ENCODE peak calls at places on chromosomes 16 and 17, in seven cellular contexts. U is CD4-positive, CD25-positive, alpha-beta regulatory T cell; V is CD8-positive, alpha-beta memory T cell; W is cardiac muscle cell; H is Peyer's patch; T is ascending aorta; F is thoracic aorta. J is an unnamed sample.

GRCh38 chr16:16025214-16025968 is 76.0 kb downstream of the ABCC1 start:
- DNase-seq in U (peak; percentile 86), V (peak; percentile 24), W (peak; percentile 64), H (peak; percentile 40), T (no peak), F (no peak), J (no peak)

GRCh38 chr17:17738901-17739300 is 57.6 kb downstream of the RAI1 start:
- DNase-seq in U (no peak), V (no peak), W (no peak), H (no peak), T (no peak), F (no peak), J (no peak)

GRCh38 chr17:64750478-64750877 is 88.4 kb upstream of the SMURF2 start:
- DNase-seq in U (no peak), V (no peak), W (no peak), H (no peak), T (no peak), F (no peak), J (no peak)

GRCh38 chr16:11757671-11758545 is 15.3 kb upstream of the TXNDC11 start:
- DNase-seq in U (no peak), V (no peak), W (peak; percentile 77), H (no peak), T (no peak), F (no peak), J (no peak)

GRCh38 chr17:30382345-30382744 is 3.6 kb downstream of the CPD start:
- DNase-seq in U (no peak), V (no peak), W (no peak), H (no peak), T (no peak), F (no peak), J (no peak)

GRCh38 chr16:86245351-86245750 is 265.0 kb upstream of the FOXF1 start:
- DNase-seq in U (no peak), V (no peak), W (no peak), H (no peak), T (no peak), F (no peak), J (no peak)

GRCh38 chr17:65324977-65325376 is 187.8 kb downstream of the RGS9 start:
- DNase-seq in U (no peak), V (no peak), W (peak; percentile 73), H (no peak), T (no peak), F (no peak), J (no peak)

GRCh38 chr17:1490643-1491405 is 1.7 kb downstream of the MYO1C start:
- DNase-seq in U (peak; percentile 69), V (peak; percentile 51), W (peak; percentile 50), H (peak; percentile 76), T (no peak), F (no peak), J (no peak)

GRCh38 chr16:1787056-1787321 is 4.2 kb downstream of the NUBP2 start:
- DNase-seq in U (no peak), V (no peak), W (no peak), H (no peak), T (no peak), F (no peak), J (no peak)

GRCh38 chr16:76265434-76266045 is 11.7 kb upstream of the CNTNAP4 start:
- DNase-seq in U (peak; percentile 13), V (no peak), W (peak; percentile 46), H (no peak), T (no peak), F (no peak), J (no peak)

GRCh38 chr17:63450551-63450950 is 4.4 kb upstream of the CYB561 start:
- DNase-seq in U (no peak), V (no peak), W (no peak), H (no peak), T (no peak), F (no peak), J (no peak)

GRCh38 chr16:6884002-6884401 is 448.6 kb upstream of the RBFOX1 start:
- DNase-seq in U (no peak), V (no peak), W (no peak), H (no peak), T (no peak), F (no peak), J (no peak)

GRCh38 chr16:76370344-76370743 is 93.1 kb downstream of the CNTNAP4 start:
- DNase-seq in U (no peak), V (no peak), W (no peak), H (no peak), T (no peak), F (no peak), J (no peak)

GRCh38 chr17:81121841-81122733 is 43.2 kb upstream of the PVALEF start:
- DNase-seq in U (no peak), V (no peak), W (no peak), H (no peak), T (no peak), F (no peak), J (no peak)

GRCh38 chr16:81817789-81818304 is 38.8 kb downstream of the PLCG2 start:
- DNase-seq in U (peak; percentile 16), V (no peak), W (no peak), H (peak; percentile 84), T (no peak), F (no peak), J (no peak)

GRCh38 chr17:50570516-50570915 is 10.0 kb downstream of the CACNA1G start:
- DNase-seq in U (no peak), V (no peak), W (no peak), H (no peak), T (no peak), F (no peak), J (no peak)
- H3K4me1 ChIP-seq in U (no peaks in the 10 kb centered on the region), V (no peaks in the 10 kb centered on the region), W (peaks cover 32% of the 10 kb centered on the region), H (no peaks in the 10 kb centered on the region), T (peaks cover 1% of the 10 kb centered on the region), F (peaks cover 3% of the 10 kb centered on the region), J (peaks cover 2% of the 10 kb centered on the region)

DNA sequence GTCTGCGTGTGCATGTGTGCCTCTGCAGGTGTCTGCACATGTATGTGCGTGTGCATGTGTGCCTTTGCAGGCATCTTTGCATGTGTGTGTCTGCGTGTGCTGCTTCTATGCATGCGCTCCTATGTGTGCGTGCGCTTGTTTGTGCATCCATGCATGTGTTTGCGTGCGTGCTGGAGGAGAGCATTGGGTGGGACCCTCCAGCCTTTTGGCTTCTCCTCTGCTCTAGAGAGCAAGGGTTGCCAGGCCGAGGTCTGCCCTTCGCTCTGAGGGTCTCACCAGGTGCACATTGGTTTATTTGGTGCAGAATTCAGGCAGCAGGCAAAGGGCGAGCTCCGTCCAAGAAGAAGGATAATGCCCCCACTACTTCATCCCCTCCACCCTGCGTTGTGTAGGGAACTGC is 1.1 kb upstream of the RAB40B start:
- DNase-seq in U (no peak), V (no peak), W (no peak), H (no peak), T (no peak), F (no peak), J (no peak)
- H3K4me3 ChIP-seq in U (peak overlapping the region; percentile 47), V (peak overlapping the region; percentile 67), W (peak overlapping the region; percentile 53), H (no peak overlapping the region), T (no peak overlapping the region), F (peak overlapping the region; percentile 92), J (peak overlapping the region; percentile 88)

GRCh38 chr17:29148257-29148789 is 31.9 kb downstream of the MYO18A start:
- DNase-seq in U (no peak), V (no peak), W (no peak), H (no peak), T (no peak), F (no peak), J (no peak)
- H3K4me1 ChIP-seq in U (peaks cover 27% of the 10 kb centered on the region), V (peaks cover 26% of the 10 kb centered on the region), W (peaks cover 53% of the 10 kb centered on the region), H (peaks cover 11% of the 10 kb centered on the region), T (peaks cover 16% of the 10 kb centered on the region), F (peaks cover 22% of the 10 kb centered on the region), J (peaks cover 54% of the 10 kb centered on the region)

GRCh38 chr17:10198509-10199249 is at the start of gene GAS7:
- DNase-seq in U (peak; percentile 34), V (peak; percentile 46), W (peak; percentile 56), H (peak; percentile 21), T (no peak), F (no peak), J (peak; percentile 93)

GRCh38 chr17:10197362-10197720 is 1.1 kb downstream of the GAS7 start:
- DNase-seq in U (no peak), V (no peak), W (no peak), H (no peak), T (no peak), F (no peak), J (no peak)

GRCh38 chr17:10196384-10196783 is 2.0 kb downstream of the GAS7 start:
- DNase-seq in U (no peak), V (no peak), W (no peak), H (no peak), T (no peak), F (no peak), J (no peak)

GRCh38 chr17:10196936-10197335 is 1.5 kb downstream of the GAS7 start:
- DNase-seq in U (no peak), V (no peak), W (no peak), H (no peak), T (no peak), F (no peak), J (no peak)

GRCh38 chr17:10197721-10198508 is 491 bp downstream of the GAS7 start:
- DNase-seq in U (no peak), V (no peak), W (no peak), H (no peak), T (no peak), F (no peak), J (no peak)
- H3K4me3 ChIP-seq in U (no peak overlapping the region), V (no peak overlapping the region), W (peak overlapping the region; percentile 80), H (peak overlapping the region; percentile 47), T (peak overlapping the region; percentile 51), F (peak overlapping the region; percentile 71), J (peak overlapping the region; percentile 78)

GRCh38 chr16:17304124-17304813 is 166.5 kb downstream of the XYLT1 start:
- DNase-seq in U (no peak), V (no peak), W (no peak), H (no peak), T (no peak), F (no peak), J (no peak)
- H3K4me1 ChIP-seq in U (peaks cover 19% of the 10 kb centered on the region), V (peaks cover 31% of the 10 kb centered on the region), W (peaks cover 14% of the 10 kb centered on the region), H (peaks cover 30% of the 10 kb centered on the region), T (peaks cover 4% of the 10 kb centered on the region), F (peaks cover 11% of the 10 kb centered on the region), J (peaks cover 85% of the 10 kb centered on the region)

GRCh38 chr17:48795444-48796162 is 21.4 kb downstream of the TTLL6 start:
- DNase-seq in U (no peak), V (no peak), W (peak; percentile 59), H (no peak), T (no peak), F (no peak), J (no peak)
- H3K4me3 ChIP-seq in U (no peak overlapping the region), V (no peak overlapping the region), W (no peak overlapping the region), H (no peak overlapping the region), T (no peak overlapping the region), F (no peak overlapping the region), J (no peak overlapping the region)

GRCh38 chr17:39603304-39604016 is 4.3 kb downstream of the NEUROD2 start:
- DNase-seq in U (no peak), V (no peak), W (no peak), H (no peak), T (no peak), F (no peak), J (no peak)

GRCh38 chr17:39601758-39602532 is 5.8 kb downstream of the NEUROD2 start:
- DNase-seq in U (no peak), V (no peak), W (no peak), H (no peak), T (no peak), F (no peak), J (no peak)

GRCh38 chr17:39601010-39601597 is 6.6 kb downstream of the NEUROD2 start:
- DNase-seq in U (no peak), V (no peak), W (no peak), H (no peak), T (no peak), F (no peak), J (no peak)

GRCh38 chr17:39600469-39601009 is 7.2 kb downstream of the NEUROD2 start:
- DNase-seq in U (no peak), V (no peak), W (no peak), H (no peak), T (no peak), F (no peak), J (no peak)

GRCh38 chr17:39602533-39603303 is 5.0 kb downstream of the NEUROD2 start:
- DNase-seq in U (no peak), V (no peak), W (no peak), H (no peak), T (no peak), F (no peak), J (no peak)
- H3K4me1 ChIP-seq in U (peaks cover 59% of the 10 kb centered on the region), V (peaks cover 46% of the 10 kb centered on the region), W (peaks cover 4% of the 10 kb centered on the region), H (peaks cover 15% of the 10 kb centered on the region), T (peaks cover 28% of the 10 kb centered on the region), F (peaks cover 49% of the 10 kb centered on the region), J (peaks cover 65% of the 10 kb centered on the region)

J was measured in esophagus muscularis mucosa.